ENCODE peak calls at places on chromosomes 7 and 10, in six cellular contexts. One of them, this sample, is unnamed.
A peak's percentile ranks its signal among the peaks of the same experiment; 100 is the strongest.

GRCh38 chr7:101779267-101779666 is 38.2 kb upstream of the CUX1 start:
- DNase-seq in mammary epithelial cell: no peak
- DNase-seq in testis: no peak
- DNase-seq in fibroblast of villous mesenchyme: no peak
- DNase-seq in keratinocyte: no peak
- DNase-seq in A673: no peak
- DNase-seq in this sample: no peak

GRCh38 chr10:86592413-86592812 is 61.9 kb upstream of the OPN4 start:
- DNase-seq in keratinocyte: no peak
- DNase-seq in testis: no peak
- DNase-seq in A673: no peak
- DNase-seq in fibroblast of villous mesenchyme: no peak
- DNase-seq in mammary epithelial cell: peak; percentile 67
- DNase-seq in this sample: no peak

GRCh38 chr10:6279540-6280267 is 77.0 kb downstream of the PFKFB3 start:
- DNase-seq in A673: peak; percentile 91
- DNase-seq in testis: no peak
- DNase-seq in keratinocyte: no peak
- DNase-seq in mammary epithelial cell: no peak
- DNase-seq in fibroblast of villous mesenchyme: peak; percentile 74
- DNase-seq in this sample: no peak

GRCh38 chr10:96374639-96374984 is 15.8 kb upstream of the OPALIN start:
- DNase-seq in mammary epithelial cell: no peak
- DNase-seq in testis: no peak
- DNase-seq in keratinocyte: no peak
- DNase-seq in fibroblast of villous mesenchyme: no peak
- DNase-seq in A673: no peak
- DNase-seq in this sample: no peak

GRCh38 chr7:95602421-95602820 is 6.1 kb upstream of the PDK4 start:
- DNase-seq in fibroblast of villous mesenchyme: no peak
- DNase-seq in mammary epithelial cell: no peak
- DNase-seq in A673: no peak
- DNase-seq in keratinocyte: no peak
- DNase-seq in testis: no peak
- DNase-seq in this sample: no peak

GRCh38 chr7:157037635-157038034 is 27.2 kb upstream of the MNX1 start:
- DNase-seq in mammary epithelial cell: no peak
- DNase-seq in A673: no peak
- DNase-seq in testis: no peak
- DNase-seq in fibroblast of villous mesenchyme: no peak
- DNase-seq in keratinocyte: no peak
- DNase-seq in this sample: no peak

GRCh38 chr7:127828843-127829502 is 177.0 kb downstream of the SND1 start:
- DNase-seq in testis: no peak
- DNase-seq in A673: no peak
- DNase-seq in mammary epithelial cell: no peak
- DNase-seq in keratinocyte: no peak
- DNase-seq in fibroblast of villous mesenchyme: no peak
- DNase-seq in this sample: no peak

GRCh38 chr10:48551796-48552591 is 52.9 kb downstream of the ARHGAP22 start:
- DNase-seq in A673: peak; percentile 53
- DNase-seq in fibroblast of villous mesenchyme: peak; percentile 65
- DNase-seq in keratinocyte: no peak
- DNase-seq in testis: peak; percentile 45
- DNase-seq in mammary epithelial cell: peak; percentile 11
- DNase-seq in this sample: peak; percentile 67

GRCh38 chr10:31166606-31167005 is 134.9 kb upstream of the ZNF438 start:
- DNase-seq in keratinocyte: no peak
- DNase-seq in testis: no peak
- DNase-seq in A673: no peak
- DNase-seq in mammary epithelial cell: no peak
- DNase-seq in fibroblast of villous mesenchyme: no peak
- DNase-seq in this sample: no peak

GRCh38 chr7:105046414-105046813 is 32.4 kb downstream of the KMT2E start:
- DNase-seq in testis: no peak
- DNase-seq in fibroblast of villous mesenchyme: peak; percentile 36
- DNase-seq in mammary epithelial cell: peak; percentile 27
- DNase-seq in keratinocyte: no peak
- DNase-seq in A673: no peak
- DNase-seq in this sample: no peak

GRCh38 chr10:83542774-83543291 is 596.5 kb upstream of the GHITM start:
- DNase-seq in keratinocyte: no peak
- DNase-seq in A673: no peak
- DNase-seq in testis: no peak
- DNase-seq in fibroblast of villous mesenchyme: peak; percentile 25
- DNase-seq in mammary epithelial cell: peak; percentile 6
- DNase-seq in this sample: no peak

GRCh38 chr7:105621617-105622016 is 40.3 kb upstream of the EFCAB10 start:
- DNase-seq in fibroblast of villous mesenchyme: peak; percentile 36
- DNase-seq in mammary epithelial cell: no peak
- DNase-seq in A673: no peak
- DNase-seq in keratinocyte: no peak
- DNase-seq in testis: peak; percentile 39
- DNase-seq in this sample: no peak

GRCh38 chr10:132414402-132415016 is 17.5 kb downstream of the PWWP2B start:
- DNase-seq in testis: no peak
- DNase-seq in keratinocyte: no peak
- DNase-seq in fibroblast of villous mesenchyme: no peak
- DNase-seq in mammary epithelial cell: no peak
- DNase-seq in A673: no peak
- DNase-seq in this sample: no peak

GRCh38 chr7:91517408-91517807 is 253.2 kb downstream of the FZD1 start:
- DNase-seq in A673: peak; percentile 84
- DNase-seq in fibroblast of villous mesenchyme: no peak
- DNase-seq in keratinocyte: no peak
- DNase-seq in testis: no peak
- DNase-seq in mammary epithelial cell: no peak
- DNase-seq in this sample: no peak

GRCh38 chr7:18096087-18096486 is 68.4 kb upstream of the PRPS1L1 start:
- DNase-seq in mammary epithelial cell: no peak
- DNase-seq in testis: no peak
- DNase-seq in A673: no peak
- DNase-seq in fibroblast of villous mesenchyme: no peak
- DNase-seq in keratinocyte: no peak
- DNase-seq in this sample: no peak

GRCh38 chr7:94441138-94441537 is 46.4 kb downstream of the COL1A2 start:
- DNase-seq in mammary epithelial cell: no peak
- DNase-seq in fibroblast of villous mesenchyme: no peak
- DNase-seq in testis: no peak
- DNase-seq in keratinocyte: no peak
- DNase-seq in A673: no peak
- DNase-seq in this sample: no peak

GRCh38 chr10:51341216-51341615 is 266.9 kb downstream of the PRKG1 start:
- DNase-seq in mammary epithelial cell: peak; percentile 10
- DNase-seq in keratinocyte: no peak
- DNase-seq in A673: no peak
- DNase-seq in fibroblast of villous mesenchyme: no peak
- DNase-seq in testis: no peak
- DNase-seq in this sample: no peak

GRCh38 chr7:36473454-36474282 is 84.0 kb downstream of the ANLN start:
- DNase-seq in keratinocyte: peak; percentile 81
- DNase-seq in fibroblast of villous mesenchyme: peak; percentile 28
- DNase-seq in mammary epithelial cell: peak; percentile 93
- DNase-seq in testis: peak; percentile 68
- DNase-seq in A673: peak; percentile 57
- DNase-seq in this sample: peak; percentile 10

GRCh38 chr7:66960192-66960591 is 35.2 kb downstream of the SBDS start:
- DNase-seq in fibroblast of villous mesenchyme: no peak
- DNase-seq in testis: no peak
- DNase-seq in mammary epithelial cell: no peak
- DNase-seq in A673: no peak
- DNase-seq in keratinocyte: no peak
- DNase-seq in this sample: no peak

GRCh38 chr7:101315336-101315735 is 6.3 kb downstream of the IFT22 start:
- DNase-seq in A673: peak; percentile 72
- DNase-seq in testis: no peak
- DNase-seq in mammary epithelial cell: no peak
- DNase-seq in fibroblast of villous mesenchyme: peak; percentile 40
- DNase-seq in keratinocyte: peak; percentile 25
- DNase-seq in this sample: peak; percentile 67

GRCh38 chr7:151244156-151244870 is 4.2 kb downstream of the SMARCD3 start:
- DNase-seq in testis: peak; percentile 68
- DNase-seq in fibroblast of villous mesenchyme: peak; percentile 60
- DNase-seq in keratinocyte: no peak
- DNase-seq in A673: peak; percentile 77
- DNase-seq in mammary epithelial cell: peak; percentile 19
- DNase-seq in this sample: peak; percentile 89

GRCh38 chr10:6162589-6163356 is 40.0 kb upstream of the PFKFB3 start:
- DNase-seq in A673: no peak
- DNase-seq in keratinocyte: no peak
- DNase-seq in fibroblast of villous mesenchyme: peak; percentile 78
- DNase-seq in mammary epithelial cell: no peak
- DNase-seq in testis: peak; percentile 85
- DNase-seq in this sample: no peak

GRCh38 chr10:30472414-30473155 is 38.6 kb downstream of the MAP3K8 start:
- DNase-seq in mammary epithelial cell: no peak
- DNase-seq in keratinocyte: no peak
- DNase-seq in testis: no peak
- DNase-seq in fibroblast of villous mesenchyme: no peak
- DNase-seq in A673: no peak
- DNase-seq in this sample: no peak

GRCh38 chr7:105666324-105666723 is 85.0 kb upstream of the EFCAB10 start:
- DNase-seq in fibroblast of villous mesenchyme: no peak
- DNase-seq in keratinocyte: no peak
- DNase-seq in mammary epithelial cell: no peak
- DNase-seq in testis: no peak
- DNase-seq in A673: no peak
- DNase-seq in this sample: no peak

GRCh38 chr10:51405580-51406367 is 293.6 kb downstream of the CSTF2T start:
- DNase-seq in testis: peak; percentile 25
- DNase-seq in fibroblast of villous mesenchyme: peak; percentile 20
- DNase-seq in keratinocyte: no peak
- DNase-seq in A673: no peak
- DNase-seq in mammary epithelial cell: no peak
- DNase-seq in this sample: no peak

GRCh38 chr10:21265622-21266021 is 259.9 kb downstream of the SKIDA1 start:
- DNase-seq in testis: no peak
- DNase-seq in keratinocyte: no peak
- DNase-seq in A673: no peak
- DNase-seq in fibroblast of villous mesenchyme: peak; percentile 35
- DNase-seq in mammary epithelial cell: peak; percentile 83
- DNase-seq in this sample: no peak

GRCh38 chr7:142349670-142350405 is 92.0 kb upstream of the PRSS58 start:
- DNase-seq in A673: no peak
- DNase-seq in mammary epithelial cell: peak; percentile 94
- DNase-seq in fibroblast of villous mesenchyme: no peak
- DNase-seq in keratinocyte: peak; percentile 66
- DNase-seq in testis: no peak
- DNase-seq in this sample: no peak

GRCh38 chr7:129829677-129830631 is 122.8 kb downstream of the UBE2H start:
- DNase-seq in testis: peak; percentile 87
- DNase-seq in keratinocyte: peak; percentile 58
- DNase-seq in mammary epithelial cell: peak; percentile 68
- DNase-seq in A673: peak; percentile 90
- DNase-seq in fibroblast of villous mesenchyme: peak; percentile 82
- DNase-seq in this sample: peak; percentile 68

GRCh38 chr10:35912615-35913170 is 270.6 kb upstream of the FZD8 start:
- DNase-seq in mammary epithelial cell: peak; percentile 86
- DNase-seq in A673: no peak
- DNase-seq in keratinocyte: no peak
- DNase-seq in fibroblast of villous mesenchyme: peak; percentile 90
- DNase-seq in testis: no peak
- DNase-seq in this sample: no peak

DNA sequence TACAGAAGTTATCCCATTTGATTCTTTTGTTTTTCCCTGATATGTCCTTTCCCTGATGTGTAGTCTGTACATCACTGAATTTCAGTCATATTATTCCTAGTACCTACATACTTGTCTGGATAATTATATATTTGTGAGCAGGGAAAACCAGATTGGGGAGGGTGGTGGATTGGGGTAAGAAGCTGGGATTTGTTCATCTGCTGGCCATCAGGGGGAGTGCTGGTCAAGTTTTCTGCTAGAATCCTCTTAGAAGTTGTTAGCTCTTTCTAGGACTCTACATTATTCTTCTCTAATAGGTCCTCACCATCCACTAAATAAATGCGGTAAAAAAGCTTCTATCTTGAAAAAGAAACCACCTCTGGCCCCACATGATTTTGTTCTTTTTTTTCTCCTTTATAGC is 232.7 kb upstream of the TAC1 start:
- DNase-seq in keratinocyte: no peak
- DNase-seq in fibroblast of villous mesenchyme: peak; percentile 5
- DNase-seq in testis: peak; percentile 37
- DNase-seq in mammary epithelial cell: peak; percentile 10
- DNase-seq in A673: peak; percentile 42
- DNase-seq in this sample: peak; percentile 37
- TF ChIP-seq CTCF in keratinocyte: peak; percentile 59
- TF ChIP-seq CTCF in fibroblast of villous mesenchyme: no peak
- TF ChIP-seq CTCF in testis: peak; percentile 34
- TF ChIP-seq CTCF in mammary epithelial cell: peak; percentile 71
- TF ChIP-seq CTCF in A673: peak; percentile 62
- TF ChIP-seq CTCF in this sample: peak; percentile 48

DNA sequence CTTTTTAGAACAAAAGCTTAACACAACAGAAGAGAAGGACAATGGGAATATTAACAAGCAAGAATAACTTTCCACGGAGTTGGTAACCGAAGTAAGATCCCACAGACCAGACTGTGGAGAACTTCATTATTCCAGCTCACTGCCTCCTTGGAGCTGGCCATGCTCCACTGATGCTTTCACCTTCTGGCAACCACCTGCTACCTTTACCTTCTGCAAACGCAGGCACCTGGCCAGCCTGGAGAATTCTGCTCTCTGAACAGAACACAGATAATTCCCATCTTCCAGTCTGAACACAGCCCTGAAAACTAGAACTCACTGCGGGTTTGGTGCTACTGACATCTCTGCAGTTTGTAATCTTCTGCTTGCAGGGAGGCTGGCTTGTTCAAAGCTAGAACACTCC is 66.5 kb downstream of the JAZF1 start:
- DNase-seq in A673: no peak
- DNase-seq in keratinocyte: no peak
- DNase-seq in testis: no peak
- DNase-seq in mammary epithelial cell: no peak
- DNase-seq in fibroblast of villous mesenchyme: no peak
- DNase-seq in this sample: no peak
- TF ChIP-seq CTCF in A673: no peak
- TF ChIP-seq CTCF in keratinocyte: no peak
- TF ChIP-seq CTCF in testis: no peak
- TF ChIP-seq CTCF in mammary epithelial cell: no peak
- TF ChIP-seq CTCF in fibroblast of villous mesenchyme: no peak
- TF ChIP-seq CTCF in this sample: no peak

GRCh38 chr7:83166-83840 is 109.1 kb upstream of the FAM20C start:
- DNase-seq in testis: peak; percentile 8
- DNase-seq in A673: peak; percentile 65
- DNase-seq in fibroblast of villous mesenchyme: no peak
- DNase-seq in mammary epithelial cell: no peak
- DNase-seq in keratinocyte: no peak
- DNase-seq in this sample: no peak
- TF ChIP-seq CTCF in testis: no peak
- TF ChIP-seq CTCF in A673: no peak
- TF ChIP-seq CTCF in fibroblast of villous mesenchyme: no peak
- TF ChIP-seq CTCF in mammary epithelial cell: no peak
- TF ChIP-seq CTCF in keratinocyte: no peak
- TF ChIP-seq CTCF in this sample: no peak

DNA sequence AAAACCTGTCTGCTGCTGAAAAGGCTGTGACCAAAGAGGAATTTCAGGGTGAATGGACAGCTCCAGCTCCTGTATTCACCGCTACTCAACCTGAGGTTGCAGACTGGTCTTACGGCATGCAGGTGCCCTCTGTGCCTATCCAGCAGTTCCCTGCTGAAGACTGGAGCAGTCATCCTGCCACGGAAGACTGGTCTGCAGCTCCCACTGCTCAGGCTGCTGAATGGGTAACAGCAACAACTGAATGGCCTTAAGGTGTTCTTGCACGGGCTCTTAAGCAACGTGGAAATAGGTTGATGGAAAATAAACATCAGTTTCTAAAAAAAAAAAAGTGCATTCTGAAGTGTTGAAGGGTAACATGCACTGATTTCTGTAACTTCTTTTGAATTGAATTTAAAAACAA is 82.3 kb downstream of the DAGLB start:
- DNase-seq in A673: no peak
- DNase-seq in mammary epithelial cell: no peak
- DNase-seq in keratinocyte: no peak
- DNase-seq in fibroblast of villous mesenchyme: no peak
- DNase-seq in testis: no peak
- DNase-seq in this sample: no peak
- TF ChIP-seq CTCF in A673: no peak
- TF ChIP-seq CTCF in mammary epithelial cell: no peak
- TF ChIP-seq CTCF in keratinocyte: no peak
- TF ChIP-seq CTCF in fibroblast of villous mesenchyme: no peak
- TF ChIP-seq CTCF in testis: no peak
- TF ChIP-seq CTCF in this sample: no peak

This sample was measured in GM20000.